ENCODE peak calls at places on chromosomes 3 and 15, in seven cellular contexts. One of them, this sample, is unnamed.

GRCh38 chr3:9934235-9934621 is 594 bp downstream of the CRELD1 start:
- DNase-seq in breast epithelium: no peak
- DNase-seq in mucosa of descending colon: peak
- DNase-seq in OCI-LY7: peak
- DNase-seq in testis: no peak
- DNase-seq in GM23338: peak
- DNase-seq in PC-3: no peak
- DNase-seq in this sample: no peak

GRCh38 chr3:186002884-186003472 is 65.2 kb upstream of the TRA2B start:
- DNase-seq in OCI-LY7: peak
- DNase-seq in mucosa of descending colon: no peak
- DNase-seq in breast epithelium: no peak
- DNase-seq in PC-3: peak
- DNase-seq in testis: no peak
- DNase-seq in GM23338: peak
- DNase-seq in this sample: no peak

GRCh38 chr3:102361013-102361412 is 73.8 kb upstream of the ZPLD1 start:
- DNase-seq in breast epithelium: no peak
- DNase-seq in mucosa of descending colon: no peak
- DNase-seq in OCI-LY7: no peak
- DNase-seq in GM23338: no peak
- DNase-seq in PC-3: no peak
- DNase-seq in testis: no peak
- DNase-seq in this sample: no peak

GRCh38 chr15:29986946-29987345 is 95.8 kb upstream of the GOLGA8J start:
- DNase-seq in mucosa of descending colon: no peak
- DNase-seq in PC-3: no peak
- DNase-seq in testis: no peak
- DNase-seq in breast epithelium: no peak
- DNase-seq in GM23338: no peak
- DNase-seq in OCI-LY7: no peak
- DNase-seq in this sample: no peak

GRCh38 chr3:160697628-160698382 is 20.8 kb downstream of the ARL14 start:
- DNase-seq in OCI-LY7: no peak
- DNase-seq in testis: no peak
- DNase-seq in breast epithelium: no peak
- DNase-seq in PC-3: peak
- DNase-seq in GM23338: no peak
- DNase-seq in mucosa of descending colon: no peak
- DNase-seq in this sample: no peak

GRCh38 chr15:101615986-101616848 is 36.0 kb downstream of the TM2D3 start:
- DNase-seq in breast epithelium: no peak
- DNase-seq in mucosa of descending colon: peak
- DNase-seq in GM23338: peak
- DNase-seq in PC-3: peak
- DNase-seq in OCI-LY7: no peak
- DNase-seq in testis: peak
- DNase-seq in this sample: no peak

GRCh38 chr15:101092186-101092866 is 159.5 kb downstream of the CHSY1 start:
- DNase-seq in PC-3: no peak
- DNase-seq in mucosa of descending colon: no peak
- DNase-seq in GM23338: no peak
- DNase-seq in breast epithelium: no peak
- DNase-seq in OCI-LY7: no peak
- DNase-seq in testis: no peak
- DNase-seq in this sample: no peak

GRCh38 chr15:97993310-97993738 is 32.8 kb downstream of the ARRDC4 start:
- DNase-seq in testis: no peak
- DNase-seq in OCI-LY7: no peak
- DNase-seq in PC-3: peak
- DNase-seq in breast epithelium: no peak
- DNase-seq in mucosa of descending colon: no peak
- DNase-seq in GM23338: no peak
- DNase-seq in this sample: no peak

GRCh38 chr3:150261958-150262357 is 146.1 kb upstream of the TSC22D2 start:
- DNase-seq in breast epithelium: no peak
- DNase-seq in testis: no peak
- DNase-seq in mucosa of descending colon: no peak
- DNase-seq in OCI-LY7: no peak
- DNase-seq in GM23338: no peak
- DNase-seq in PC-3: no peak
- DNase-seq in this sample: no peak

GRCh38 chr3:187616307-187616939 is 53.8 kb downstream of the SST start:
- DNase-seq in PC-3: peak
- DNase-seq in testis: peak
- DNase-seq in mucosa of descending colon: peak
- DNase-seq in breast epithelium: no peak
- DNase-seq in OCI-LY7: peak
- DNase-seq in GM23338: peak
- DNase-seq in this sample: no peak

GRCh38 chr3:10294030-10294591 is 1.4 kb upstream of the GHRL start:
- DNase-seq in PC-3: no peak
- DNase-seq in mucosa of descending colon: no peak
- DNase-seq in OCI-LY7: no peak
- DNase-seq in GM23338: no peak
- DNase-seq in breast epithelium: no peak
- DNase-seq in testis: no peak
- DNase-seq in this sample: no peak

GRCh38 chr15:98139337-98139736 is 178.8 kb downstream of the ARRDC4 start:
- DNase-seq in mucosa of descending colon: no peak
- DNase-seq in GM23338: no peak
- DNase-seq in OCI-LY7: no peak
- DNase-seq in PC-3: no peak
- DNase-seq in breast epithelium: no peak
- DNase-seq in testis: no peak
- DNase-seq in this sample: no peak

GRCh38 chr15:69209661-69210060 is 49.2 kb downstream of the GLCE start:
- DNase-seq in testis: no peak
- DNase-seq in GM23338: no peak
- DNase-seq in mucosa of descending colon: no peak
- DNase-seq in breast epithelium: no peak
- DNase-seq in OCI-LY7: no peak
- DNase-seq in PC-3: no peak
- DNase-seq in this sample: no peak

GRCh38 chr3:8579101-8579500 is 65.5 kb downstream of the SSUH2 start:
- DNase-seq in breast epithelium: no peak
- DNase-seq in OCI-LY7: no peak
- DNase-seq in PC-3: no peak
- DNase-seq in mucosa of descending colon: no peak
- DNase-seq in testis: no peak
- DNase-seq in GM23338: no peak
- DNase-seq in this sample: no peak

GRCh38 chr3:136818191-136818850 is 605 bp upstream of the SLC35G2 start:
- DNase-seq in mucosa of descending colon: no peak
- DNase-seq in OCI-LY7: peak
- DNase-seq in breast epithelium: no peak
- DNase-seq in GM23338: peak
- DNase-seq in PC-3: peak
- DNase-seq in testis: peak
- DNase-seq in this sample: no peak

GRCh38 chr15:94607176-94607654 is 375.9 kb downstream of the MCTP2 start:
- DNase-seq in GM23338: no peak
- DNase-seq in mucosa of descending colon: no peak
- DNase-seq in breast epithelium: no peak
- DNase-seq in OCI-LY7: peak
- DNase-seq in testis: peak
- DNase-seq in PC-3: no peak
- DNase-seq in this sample: no peak

GRCh38 chr15:40511093-40511471 is 40.3 kb downstream of the CHST14 start:
- DNase-seq in OCI-LY7: peak
- DNase-seq in GM23338: peak
- DNase-seq in PC-3: no peak
- DNase-seq in breast epithelium: no peak
- DNase-seq in testis: no peak
- DNase-seq in mucosa of descending colon: no peak
- DNase-seq in this sample: no peak

GRCh38 chr15:65303687-65304392 is 637 bp upstream of the RNU5B-1 start:
- DNase-seq in OCI-LY7: peak
- DNase-seq in GM23338: peak
- DNase-seq in PC-3: peak
- DNase-seq in breast epithelium: peak
- DNase-seq in testis: peak
- DNase-seq in mucosa of descending colon: peak
- DNase-seq in this sample: peak

GRCh38 chr15:96052154-96052553 is 278.3 kb upstream of the NR2F2 start:
- DNase-seq in breast epithelium: no peak
- DNase-seq in PC-3: no peak
- DNase-seq in OCI-LY7: no peak
- DNase-seq in mucosa of descending colon: no peak
- DNase-seq in testis: no peak
- DNase-seq in GM23338: no peak
- DNase-seq in this sample: no peak

GRCh38 chr15:96054029-96054428 is 276.5 kb upstream of the NR2F2 start:
- DNase-seq in mucosa of descending colon: no peak
- DNase-seq in GM23338: peak
- DNase-seq in testis: no peak
- DNase-seq in PC-3: no peak
- DNase-seq in OCI-LY7: no peak
- DNase-seq in breast epithelium: no peak
- DNase-seq in this sample: no peak

GRCh38 chr15:96052572-96053038 is 277.9 kb upstream of the NR2F2 start:
- DNase-seq in breast epithelium: no peak
- DNase-seq in GM23338: peak
- DNase-seq in PC-3: no peak
- DNase-seq in testis: no peak
- DNase-seq in OCI-LY7: no peak
- DNase-seq in mucosa of descending colon: no peak
- DNase-seq in this sample: no peak

GRCh38 chr15:96054606-96055005 is 275.9 kb upstream of the NR2F2 start:
- DNase-seq in mucosa of descending colon: no peak
- DNase-seq in PC-3: no peak
- DNase-seq in breast epithelium: no peak
- DNase-seq in GM23338: no peak
- DNase-seq in OCI-LY7: no peak
- DNase-seq in testis: no peak
- DNase-seq in this sample: no peak

GRCh38 chr15:96053039-96054021 is 277.2 kb upstream of the NR2F2 start:
- DNase-seq in OCI-LY7: no peak
- DNase-seq in testis: peak
- DNase-seq in breast epithelium: peak
- DNase-seq in GM23338: peak
- DNase-seq in mucosa of descending colon: peak
- DNase-seq in PC-3: peak
- DNase-seq in this sample: no peak
- H3K4me3 ChIP-seq in OCI-LY7: no peak
- H3K4me3 ChIP-seq in testis: peak
- H3K4me3 ChIP-seq in breast epithelium: peak
- H3K4me3 ChIP-seq in GM23338: peak
- H3K4me3 ChIP-seq in mucosa of descending colon: no peak
- H3K4me3 ChIP-seq in PC-3: peak
- H3K4me3 ChIP-seq in this sample: peak

GRCh38 chr15:67127334-67127664 is 61.9 kb downstream of the SMAD3 start:
- DNase-seq in breast epithelium: no peak
- DNase-seq in GM23338: no peak
- DNase-seq in OCI-LY7: no peak
- DNase-seq in PC-3: peak
- DNase-seq in mucosa of descending colon: peak
- DNase-seq in testis: no peak
- DNase-seq in this sample: no peak

GRCh38 chr15:67126551-67127333 is 61.3 kb downstream of the SMAD3 start:
- DNase-seq in breast epithelium: no peak
- DNase-seq in PC-3: peak
- DNase-seq in mucosa of descending colon: no peak
- DNase-seq in OCI-LY7: no peak
- DNase-seq in testis: no peak
- DNase-seq in GM23338: no peak
- DNase-seq in this sample: no peak

GRCh38 chr15:67124111-67124510 is 58.7 kb downstream of the SMAD3 start:
- DNase-seq in OCI-LY7: no peak
- DNase-seq in mucosa of descending colon: no peak
- DNase-seq in GM23338: no peak
- DNase-seq in breast epithelium: no peak
- DNase-seq in testis: no peak
- DNase-seq in PC-3: no peak
- DNase-seq in this sample: no peak

GRCh38 chr15:67125589-67126502 is 60.4 kb downstream of the SMAD3 start:
- DNase-seq in GM23338: no peak
- DNase-seq in testis: peak
- DNase-seq in OCI-LY7: no peak
- DNase-seq in PC-3: peak
- DNase-seq in mucosa of descending colon: no peak
- DNase-seq in breast epithelium: peak
- DNase-seq in this sample: no peak

GRCh38 chr15:67124911-67125588 is 59.6 kb downstream of the SMAD3 start:
- DNase-seq in OCI-LY7: no peak
- DNase-seq in testis: no peak
- DNase-seq in mucosa of descending colon: no peak
- DNase-seq in PC-3: no peak
- DNase-seq in breast epithelium: no peak
- DNase-seq in GM23338: no peak
- DNase-seq in this sample: no peak
- H3K4me3 ChIP-seq in OCI-LY7: no peak
- H3K4me3 ChIP-seq in testis: no peak
- H3K4me3 ChIP-seq in mucosa of descending colon: no peak
- H3K4me3 ChIP-seq in PC-3: peak
- H3K4me3 ChIP-seq in breast epithelium: no peak
- H3K4me3 ChIP-seq in GM23338: no peak
- H3K4me3 ChIP-seq in this sample: no peak

DNA sequence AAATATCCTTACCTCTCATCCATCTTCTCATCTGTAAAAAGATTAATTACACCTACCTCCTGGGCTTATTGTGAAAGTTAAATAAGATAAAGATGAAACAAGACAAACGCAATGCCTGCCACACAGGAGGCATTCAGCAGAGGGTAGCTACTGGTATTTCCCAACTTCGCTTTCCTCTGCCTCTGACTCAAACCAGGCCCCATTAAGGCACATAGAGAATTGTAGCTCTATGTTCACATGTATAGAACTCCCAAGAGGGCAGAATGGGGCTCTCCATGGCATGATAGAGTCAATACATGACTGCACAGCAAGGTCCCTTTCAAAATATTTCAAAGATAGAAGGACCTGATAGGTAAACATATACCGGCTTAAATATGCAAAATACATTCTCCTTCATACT is 1.4 kb downstream of the LYSMD2 start:
- DNase-seq in PC-3: no peak
- DNase-seq in mucosa of descending colon: no peak
- DNase-seq in breast epithelium: no peak
- DNase-seq in GM23338: no peak
- DNase-seq in testis: no peak
- DNase-seq in OCI-LY7: no peak
- DNase-seq in this sample: no peak
- H3K4me3 ChIP-seq in PC-3: peak
- H3K4me3 ChIP-seq in mucosa of descending colon: no peak
- H3K4me3 ChIP-seq in breast epithelium: peak
- H3K4me3 ChIP-seq in GM23338: no peak
- H3K4me3 ChIP-seq in testis: peak
- H3K4me3 ChIP-seq in OCI-LY7: no peak
- H3K4me3 ChIP-seq in this sample: peak

DNA sequence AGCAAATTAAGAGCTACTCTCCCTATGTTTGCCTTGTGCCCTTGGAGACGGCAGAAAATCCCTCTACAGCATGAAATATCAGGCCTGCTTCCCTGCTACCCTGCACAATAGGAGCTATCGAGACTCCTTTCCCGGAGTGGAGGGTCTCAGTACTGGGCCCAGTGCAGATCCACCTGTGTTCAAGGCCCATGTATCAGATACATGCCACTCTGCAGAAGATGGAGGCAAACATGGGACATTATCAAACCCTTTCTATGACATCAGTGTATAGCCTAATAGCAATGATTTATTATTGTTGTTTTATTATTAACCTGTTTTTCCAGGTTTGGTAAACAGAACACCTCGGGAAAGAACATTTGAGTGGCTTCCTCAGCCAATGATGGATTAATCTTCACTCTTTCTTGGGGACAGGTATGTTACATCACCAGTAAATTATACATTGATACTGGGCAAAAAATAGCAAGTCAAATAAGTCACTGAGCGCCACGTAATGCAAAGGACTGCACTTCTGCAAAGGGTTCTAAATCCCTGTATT is 52.9 kb downstream of the HEG1 start:
- DNase-seq in GM23338: no peak
- DNase-seq in mucosa of descending colon: no peak
- DNase-seq in breast epithelium: no peak
- DNase-seq in PC-3: no peak
- DNase-seq in OCI-LY7: no peak
- DNase-seq in testis: no peak
- DNase-seq in this sample: no peak
- H3K4me3 ChIP-seq in GM23338: no peak
- H3K4me3 ChIP-seq in mucosa of descending colon: no peak
- H3K4me3 ChIP-seq in breast epithelium: no peak
- H3K4me3 ChIP-seq in PC-3: no peak
- H3K4me3 ChIP-seq in OCI-LY7: no peak
- H3K4me3 ChIP-seq in testis: no peak
- H3K4me3 ChIP-seq in this sample: no peak